ENCODE peak calls at places on chromosome 13, in nine cellular contexts. M is T-cell; Z is EH; A is iris pigment epithelial cell; E is GM23248; O is EL; P is body of pancreas; J is fibroblast of the conjunctiva; Q is effector memory CD4-positive, alpha-beta T cell. H is an unnamed sample.

GRCh38 chr13:114063545-114064515 is 68.6 kb downstream of the RASA3 start:
- DNase-seq in M (no peak), Z (peak), A (peak), E (peak), O (peak), P (peak), J (peak), Q (no peak), H (peak)

GRCh38 chr13:113783482-113783881 is 24.5 kb downstream of the TMEM255B start:
- DNase-seq in M (no peak), Z (no peak), A (no peak), E (no peak), O (no peak), P (peak), J (no peak), Q (no peak), H (no peak)

GRCh38 chr13:75101997-75102720 is 379.8 kb downstream of the TBC1D4 start:
- DNase-seq in M (no peak), Z (peak), A (peak), E (peak), O (peak), P (no peak), J (peak), Q (no peak), H (no peak)

GRCh38 chr13:44365008-44365407 is 8.6 kb upstream of the SERP2 start:
- DNase-seq in M (no peak), Z (peak), A (peak), E (peak), O (peak), P (no peak), J (no peak), Q (no peak), H (no peak)

GRCh38 chr13:50572129-50572528 is 271.4 kb downstream of the DLEU7 start:
- DNase-seq in M (no peak), Z (no peak), A (no peak), E (no peak), O (no peak), P (no peak), J (no peak), Q (no peak), H (no peak)

GRCh38 chr13:40127476-40127875 is 472.0 kb downstream of the COG6 start:
- DNase-seq in M (no peak), Z (no peak), A (no peak), E (no peak), O (no peak), P (no peak), J (no peak), Q (no peak), H (no peak)

GRCh38 chr13:75986818-75987217 is 350.7 kb downstream of the LMO7 start:
- DNase-seq in M (no peak), Z (no peak), A (no peak), E (no peak), O (no peak), P (no peak), J (no peak), Q (no peak), H (no peak)

GRCh38 chr13:40031031-40031430 is 375.6 kb downstream of the COG6 start:
- DNase-seq in M (no peak), Z (peak), A (peak), E (peak), O (peak), P (no peak), J (no peak), Q (no peak), H (peak)

GRCh38 chr13:27953671-27954405 is 15.3 kb downstream of the CDX2 start:
- DNase-seq in M (peak), Z (peak), A (peak), E (peak), O (peak), P (peak), J (peak), Q (peak), H (peak)

GRCh38 chr13:97810152-97810551 is 143.3 kb upstream of the IPO5 start:
- DNase-seq in M (no peak), Z (peak), A (peak), E (peak), O (peak), P (no peak), J (peak), Q (no peak), H (peak)

GRCh38 chr13:75870397-75870801 is 234.3 kb downstream of the LMO7 start:
- DNase-seq in M (peak), Z (peak), A (peak), E (peak), O (peak), P (no peak), J (no peak), Q (no peak), H (no peak)

GRCh38 chr13:49532593-49532992 is 36.8 kb downstream of the PHF11 start:
- DNase-seq in M (no peak), Z (no peak), A (no peak), E (no peak), O (no peak), P (no peak), J (no peak), Q (no peak), H (no peak)

GRCh38 chr13:67224148-67224846 is 5.8 kb downstream of the PCDH9 start:
- DNase-seq in M (peak), Z (peak), A (peak), E (peak), O (peak), P (peak), J (peak), Q (peak), H (peak)

GRCh38 chr13:50094615-50095293 is 79.5 kb downstream of the KCNRG start:
- DNase-seq in M (no peak), Z (peak), A (peak), E (peak), O (no peak), P (no peak), J (no peak), Q (no peak), H (no peak)

GRCh38 chr13:36345438-36346221 is 564 bp downstream of the SPART start:
- DNase-seq in M (peak), Z (peak), A (peak), E (peak), O (peak), P (peak), J (peak), Q (peak), H (peak)

GRCh38 chr13:113089693-113090414 is 15.7 kb upstream of the F7 start:
- DNase-seq in M (no peak), Z (no peak), A (no peak), E (no peak), O (no peak), P (no peak), J (no peak), Q (no peak), H (no peak)

GRCh38 chr13:23621316-23621645 is 51.1 kb downstream of the TNFRSF19 start:
- DNase-seq in M (no peak), Z (peak), A (peak), E (peak), O (peak), P (no peak), J (no peak), Q (no peak), H (peak)

GRCh38 chr13:68124437-68125086 is 894.4 kb upstream of the PCDH9 start:
- DNase-seq in M (no peak), Z (no peak), A (peak), E (no peak), O (no peak), P (no peak), J (no peak), Q (no peak), H (no peak)

GRCh38 chr13:44221657-44222056 is 152.0 kb upstream of the SERP2 start:
- DNase-seq in M (no peak), Z (peak), A (no peak), E (no peak), O (no peak), P (no peak), J (no peak), Q (no peak), H (no peak)

GRCh38 chr13:38042771-38043170 is 173.2 kb upstream of the TRPC4 start:
- DNase-seq in M (no peak), Z (peak), A (peak), E (peak), O (peak), P (no peak), J (no peak), Q (no peak), H (no peak)

GRCh38 chr13:71087006-71087405 is 780.0 kb downstream of the DACH1 start:
- DNase-seq in M (no peak), Z (no peak), A (no peak), E (no peak), O (no peak), P (no peak), J (no peak), Q (no peak), H (no peak)

GRCh38 chr13:70668293-70668692 is 560.0 kb upstream of the KLHL1 start:
- DNase-seq in M (no peak), Z (no peak), A (peak), E (no peak), O (no peak), P (no peak), J (no peak), Q (no peak), H (no peak)

GRCh38 chr13:35468195-35468594 is 8.3 kb downstream of the MAB21L1 start:
- DNase-seq in M (no peak), Z (peak), A (peak), E (peak), O (peak), P (no peak), J (no peak), Q (no peak), H (no peak)

GRCh38 chr13:45331981-45332830 is 8.8 kb downstream of the TPT1 start:
- DNase-seq in M (no peak), Z (peak), A (peak), E (peak), O (peak), P (peak), J (peak), Q (no peak), H (peak)

GRCh38 chr13:36454962-36455361 is 22.7 kb downstream of the CCNA1 start:
- DNase-seq in M (no peak), Z (no peak), A (no peak), E (no peak), O (no peak), P (no peak), J (no peak), Q (no peak), H (no peak)

GRCh38 chr13:24053505-24054251 is 106.8 kb upstream of the SPATA13 start:
- DNase-seq in M (peak), Z (peak), A (peak), E (peak), O (peak), P (peak), J (no peak), Q (peak), H (no peak)

H was measured in hepatic stellate cell.